ENCODE peak calls at places on chromosome 18, in eight cellular contexts. R is SK-N-SH, E is A549, S is testis, W is kidney, L is foreskin fibroblast, C is Peyer's patch, U is IMR-90. P is an unnamed sample.

GRCh38 chr18:76571689-76572088 is 76.6 kb upstream of the ZNF516 start:
- DNase-seq in U (no peak), S (no peak), L (no peak), E (no peak), W (no peak), R (no peak), C (no peak), P (no peak)

GRCh38 chr18:48805826-48806535 is 144.8 kb downstream of the SMAD7 start:
- DNase-seq in U (no peak), C (no peak), E (no peak), R (no peak), W (no peak), L (no peak), S (peak), P (no peak)

GRCh38 chr18:46373787-46374186 is 269.6 kb downstream of the HAUS1 start:
- DNase-seq in E (no peak), S (no peak), L (no peak), U (no peak), R (peak), W (peak), C (no peak), P (no peak)

GRCh38 chr18:72107647-72108046 is 436.5 kb downstream of the CBLN2 start:
- DNase-seq in R (no peak), U (no peak), W (no peak), E (no peak), C (no peak), S (no peak), L (peak), P (no peak)

GRCh38 chr18:24839991-24840390 is 379.6 kb downstream of the HRH4 start:
- DNase-seq in W (no peak), L (peak), E (no peak), C (no peak), R (no peak), U (peak), S (no peak), P (no peak)

GRCh38 chr18:7191736-7192135 is 39.2 kb upstream of the LRRC30 start:
- DNase-seq in E (no peak), C (no peak), U (no peak), W (no peak), S (no peak), L (no peak), R (no peak), P (no peak)

GRCh38 chr18:48994044-48994651 is 43.4 kb upstream of the SMAD7 start:
- DNase-seq in U (peak), R (no peak), C (no peak), S (no peak), E (no peak), L (peak), W (peak), P (no peak)

GRCh38 chr18:36247036-36247435 is 50.5 kb upstream of the FHOD3 start:
- DNase-seq in E (no peak), W (no peak), R (no peak), L (peak), C (no peak), U (peak), S (no peak), P (no peak)

GRCh38 chr18:62610509-62611394 is 87.9 kb downstream of the ZCCHC2 start:
- DNase-seq in E (no peak), C (no peak), U (no peak), S (peak), W (no peak), R (peak), L (peak), P (no peak)

DNA sequence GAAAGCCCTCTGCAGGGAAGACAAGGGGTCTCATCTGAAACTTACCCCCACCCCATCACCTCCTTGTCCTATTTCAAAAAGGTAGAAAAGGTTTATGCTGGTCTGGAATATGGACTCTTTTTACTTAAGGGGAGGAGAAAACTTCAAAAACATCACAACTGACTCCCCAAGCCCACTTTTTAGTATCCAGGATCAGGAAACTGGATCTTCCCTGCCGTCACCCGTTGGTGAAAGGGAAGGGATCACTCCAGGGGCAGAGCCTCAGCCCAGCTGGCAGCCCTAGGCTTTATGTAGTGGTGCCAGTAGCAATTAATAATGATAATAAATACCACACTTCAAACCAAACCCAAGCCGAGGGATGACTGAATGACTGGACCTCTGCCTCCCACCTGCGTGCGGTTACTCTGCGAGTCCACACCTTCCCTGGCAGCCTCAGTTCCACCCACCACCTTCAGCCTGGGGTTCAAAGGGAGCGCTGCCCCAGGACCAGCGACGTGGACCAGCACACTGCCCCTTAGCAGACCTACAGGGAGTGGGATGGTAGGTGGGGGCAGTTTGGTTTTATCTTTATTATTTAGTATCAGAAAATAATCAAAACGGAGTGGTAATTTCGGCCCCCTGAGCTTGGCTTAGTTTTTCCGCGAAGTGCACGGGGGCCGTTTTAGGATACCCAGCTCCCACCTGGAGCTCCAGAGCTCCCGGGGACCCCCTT is 4.9 kb upstream of the GATA6 start:
- DNase-seq in U (no peak), W (no peak), C (no peak), E (no peak), L (no peak), R (no peak), S (no peak), P (no peak)
- H3K4me3 ChIP-seq in U (no peak), W (no peak), C (peak), E (no peak), L (no peak), R (no peak), S (peak), P (no peak)

DNA sequence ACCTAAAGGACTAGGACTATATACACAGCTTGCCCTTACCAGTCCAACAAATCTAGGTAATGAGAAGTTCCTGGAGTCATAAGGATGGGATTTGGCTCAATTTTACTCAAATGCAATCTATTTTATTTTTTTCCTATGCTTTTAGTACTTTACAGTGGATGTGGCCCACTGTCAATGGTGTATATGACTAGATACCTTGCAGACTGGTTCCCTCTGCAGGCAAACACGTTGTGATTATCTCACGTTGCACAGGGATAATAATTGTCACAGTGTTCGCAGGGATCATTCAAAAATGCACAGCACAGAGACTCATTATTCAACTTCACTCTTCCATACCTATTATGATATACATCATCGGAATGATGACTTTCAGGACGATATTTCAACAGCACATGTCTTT is 359.7 kb downstream of the MBD2 start:
- DNase-seq in L (peak), W (no peak), R (peak), S (no peak), C (no peak), E (no peak), U (no peak), P (no peak)
- TF ChIP-seq CTCF in L (no peak), W (no peak), R (no peak), S (no peak), C (no peak), E (no peak), U (no peak), P (peak)

DNA sequence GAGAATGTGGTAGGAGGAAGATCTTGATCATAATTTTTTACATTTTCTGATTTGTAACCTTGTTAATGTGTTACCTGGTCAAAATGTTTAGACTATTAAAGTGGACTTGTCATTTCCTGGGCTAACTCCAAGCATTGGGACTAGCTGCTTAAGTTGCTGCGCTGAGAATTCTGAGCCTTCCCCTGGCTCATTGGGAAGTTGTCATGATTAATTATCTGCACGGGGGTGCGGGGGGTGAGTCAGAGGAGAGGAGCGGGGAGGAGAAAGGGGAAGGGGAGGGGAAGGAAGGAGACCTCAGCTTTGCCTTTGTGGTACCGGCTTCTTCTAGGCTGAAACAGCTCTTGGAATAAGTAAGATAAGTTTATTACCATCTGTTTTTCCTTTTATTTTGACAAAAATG is 52.9 kb upstream of the APCDD1 start:
- DNase-seq in E (no peak), W (peak), S (no peak), C (no peak), L (peak), U (peak), R (no peak), P (no peak)
- H3K4me3 ChIP-seq in E (no peak), W (no peak), S (no peak), C (no peak), L (no peak), U (no peak), R (no peak), P (no peak)

GRCh38 chr18:22983175-22983574 is 50.0 kb downstream of the RBBP8 start:
- DNase-seq in W (no peak), U (peak), R (peak), C (no peak), S (no peak), L (peak), E (peak), P (no peak)
- TF ChIP-seq CTCF in W (peak), U (peak), R (peak), C (peak), S (no peak), L (peak), E (peak), P (peak)

GRCh38 chr18:59264136-59264571 is 9.1 kb downstream of the RAX start:
- DNase-seq in R (peak), S (no peak), W (no peak), C (no peak), L (no peak), U (no peak), E (no peak), P (no peak)
- H3K4me3 ChIP-seq in R (no peak), S (no peak), W (no peak), C (no peak), L (no peak), U (no peak), E (no peak), P (no peak)

GRCh38 chr18:56650944-56651770 is at the start of gene WDR7:
- DNase-seq in S (peak), E (peak), L (peak), C (peak), W (peak), R (peak), U (peak), P (peak)
- TF ChIP-seq CTCF in S (no peak), E (no peak), L (no peak), C (no peak), W (peak), R (peak), U (no peak), P (no peak)